ENCODE peak calls at places on chromosome 5, in eight cellular contexts. S, L, G, Q, Y, F, K and E are unnamed samples.
A peak's percentile ranks its signal among the peaks of the same experiment; 100 is the strongest.

GRCh38 chr5:179588166-179588565 is 35.3 kb downstream of the HNRNPH1 start:
- DNase-seq in F (no peak), K (no peak), G (no peak), Q (no peak), S (no peak), Y (no peak), L (no peak), E (no peak)

GRCh38 chr5:76787237-76787636 is 31.6 kb upstream of the F2RL1 start:
- DNase-seq in G (peak; percentile 53), L (no peak), Q (peak; percentile 20), S (peak; percentile 71), K (no peak), Y (no peak), F (no peak), E (no peak)

GRCh38 chr5:68505917-68506860 is 290.6 kb downstream of the PIK3R1 start:
- DNase-seq in L (no peak), K (no peak), Q (no peak), F (no peak), S (no peak), Y (no peak), G (peak; percentile 67), E (no peak)

GRCh38 chr5:158711927-158712529 is 387.7 kb downstream of the EBF1 start:
- DNase-seq in Y (no peak), Q (no peak), K (no peak), L (no peak), F (no peak), G (no peak), S (no peak), E (no peak)

GRCh38 chr5:672329-673139 is 20.6 kb downstream of the TPPP start:
- DNase-seq in F (no peak), K (peak; percentile 26), S (peak; percentile 77), L (peak; percentile 79), Q (peak; percentile 62), G (peak; percentile 65), Y (peak; percentile 53), E (peak; percentile 78)

GRCh38 chr5:131242728-131243255 is 21.1 kb upstream of the CDC42SE2 start:
- DNase-seq in Y (no peak), G (peak; percentile 53), K (no peak), L (no peak), F (no peak), S (no peak), Q (no peak), E (no peak)

GRCh38 chr5:39076757-39077475 is 2.7 kb upstream of the RICTOR start:
- DNase-seq in Y (no peak), L (no peak), F (no peak), K (no peak), Q (no peak), G (peak; percentile 55), S (no peak), E (no peak)

GRCh38 chr5:134905246-134905996 is 490 bp downstream of the PCBD2 start:
- DNase-seq in S (no peak), F (no peak), Q (peak; percentile 68), Y (peak; percentile 65), L (peak; percentile 70), G (peak; percentile 65), K (peak; percentile 26), E (peak; percentile 43)

GRCh38 chr5:56169281-56169680 is 63.8 kb downstream of the ANKRD55 start:
- DNase-seq in G (no peak), S (no peak), L (no peak), Y (no peak), F (no peak), Q (no peak), K (no peak), E (no peak)

GRCh38 chr5:14900661-14901461 is 29.3 kb upstream of the ANKH start:
- DNase-seq in K (no peak), Q (peak; percentile 60), L (no peak), F (no peak), G (no peak), Y (no peak), S (peak; percentile 78), E (no peak)

GRCh38 chr5:39519566-39520231 is 94.9 kb upstream of the DAB2 start:
- DNase-seq in Q (no peak), F (no peak), K (no peak), G (no peak), L (no peak), S (no peak), Y (no peak), E (no peak)

GRCh38 chr5:78005021-78005785 is 229.1 kb upstream of the TBCA start:
- DNase-seq in Q (no peak), G (no peak), S (no peak), L (no peak), Y (no peak), F (no peak), K (no peak), E (no peak)

GRCh38 chr5:131795128-131795719 is 1.6 kb downstream of the FNIP1 start:
- DNase-seq in Y (no peak), Q (no peak), F (no peak), G (no peak), K (no peak), S (no peak), L (no peak), E (no peak)

GRCh38 chr5:96431376-96432244 is 1.4 kb downstream of the PCSK1 start:
- DNase-seq in K (peak; percentile 20), L (no peak), Q (peak; percentile 4), S (peak; percentile 11), F (no peak), Y (no peak), G (peak; percentile 48), E (peak; percentile 47)

GRCh38 chr5:134176523-134177196 is at the start of gene SKP1:
- DNase-seq in Y (peak; percentile 68), Q (peak; percentile 83), L (peak; percentile 84), K (peak; percentile 65), G (peak; percentile 92), S (peak; percentile 85), F (peak; percentile 81), E (peak; percentile 89)

GRCh38 chr5:73354406-73354805 is 94.2 kb downstream of the FOXD1 start:
- DNase-seq in S (no peak), G (no peak), F (no peak), K (no peak), L (no peak), Q (no peak), Y (no peak), E (no peak)

GRCh38 chr5:157574456-157575095 is 999 bp downstream of the ADAM19 start:
- DNase-seq in F (no peak), Y (no peak), L (no peak), S (peak; percentile 36), Q (no peak), G (no peak), K (no peak), E (no peak)

GRCh38 chr5:124755565-124755964 is 9.1 kb upstream of the ZNF608 start:
- DNase-seq in L (no peak), Q (no peak), G (peak; percentile 80), F (peak; percentile 39), K (no peak), Y (peak; percentile 36), S (no peak), E (no peak)